ENCODE peak calls at places on chromosomes 6 and 20, in six cellular contexts. W, P, B, T, S and J are unnamed samples.

GRCh38 chr6:128233501-128233900 is 286.9 kb downstream of the PTPRK start:
- DNase-seq in P (no peak), W (no peak), S (no peak), B (no peak), T (no peak), J (no peak)

GRCh38 chr6:126352514-126352913 is 12.6 kb downstream of the CENPW start:
- DNase-seq in W (no peak), S (no peak), T (no peak), B (no peak), P (no peak), J (no peak)

GRCh38 chr6:162058281-162058875 is 669.2 kb downstream of the PRKN start:
- DNase-seq in T (no peak), P (peak), B (no peak), S (no peak), W (no peak), J (no peak)

GRCh38 chr20:20331796-20332195 is 36.1 kb upstream of the INSM1 start:
- DNase-seq in P (no peak), W (no peak), S (no peak), T (no peak), B (no peak), J (no peak)

GRCh38 chr20:10954137-10954840 is 280.5 kb upstream of the JAG1 start:
- DNase-seq in S (no peak), P (peak), B (no peak), W (no peak), T (no peak), J (no peak)

GRCh38 chr6:44221961-44222335 is 1.4 kb upstream of the SLC29A1 start:
- DNase-seq in S (no peak), T (no peak), W (no peak), P (no peak), B (no peak), J (no peak)

GRCh38 chr6:116450769-116451740 is 10.1 kb upstream of the CALHM6 start:
- DNase-seq in P (no peak), W (no peak), S (no peak), B (no peak), T (no peak), J (no peak)

GRCh38 chr20:53773792-53774371 is 180.2 kb upstream of the ZNF217 start:
- DNase-seq in W (peak), T (no peak), S (peak), B (no peak), P (peak), J (no peak)

GRCh38 chr6:3825331-3825831 is 23.8 kb upstream of the FAM50B start:
- DNase-seq in B (no peak), S (no peak), T (no peak), W (peak), P (peak), J (peak)

GRCh38 chr6:72552938-72553337 is 68.9 kb upstream of the KCNQ5 start:
- DNase-seq in S (no peak), B (no peak), P (peak), W (peak), T (no peak), J (no peak)

GRCh38 chr6:131372535-131372934 is 200.5 kb upstream of the ARG1 start:
- DNase-seq in B (no peak), W (peak), P (peak), T (no peak), S (no peak), J (no peak)

GRCh38 chr6:100296810-100297544 is 167.7 kb downstream of the SIM1 start:
- DNase-seq in P (peak), B (no peak), S (peak), T (no peak), W (peak), J (no peak)

GRCh38 chr6:139151425-139152087 is 16.7 kb downstream of the HECA start:
- DNase-seq in T (no peak), P (no peak), S (no peak), B (no peak), W (no peak), J (no peak)

GRCh38 chr20:4925842-4926530 is 75.3 kb downstream of the SLC23A2 start:
- DNase-seq in B (no peak), W (peak), S (no peak), T (no peak), P (peak), J (peak)

GRCh38 chr20:60327971-60328660 is 369.9 kb downstream of the CDH26 start:
- DNase-seq in T (no peak), S (no peak), B (no peak), P (no peak), W (no peak), J (no peak)

GRCh38 chr6:90709597-90709996 is 122.7 kb upstream of the MAP3K7 start:
- DNase-seq in T (no peak), B (no peak), W (no peak), P (no peak), S (no peak), J (no peak)

GRCh38 chr6:111013144-111013905 is 31.5 kb downstream of the RPF2 start:
- DNase-seq in B (no peak), P (peak), T (no peak), S (no peak), W (no peak), J (no peak)

GRCh38 chr20:17938889-17939619 is 29.5 kb downstream of the SNX5 start:
- DNase-seq in P (peak), S (no peak), W (peak), B (peak), T (peak), J (peak)

GRCh38 chr20:63968928-63969760 is 586 bp downstream of the ZNF512B start:
- DNase-seq in S (no peak), B (no peak), W (no peak), P (no peak), T (no peak), J (peak)

GRCh38 chr6:84546427-84546914 is 217.9 kb downstream of the TBX18 start:
- DNase-seq in S (no peak), B (no peak), T (no peak), P (no peak), W (peak), J (no peak)

GRCh38 chr6:84332139-84333034 is 104.9 kb upstream of the CEP162 start:
- DNase-seq in W (no peak), P (peak), S (no peak), T (no peak), B (no peak), J (no peak)

GRCh38 chr20:41650221-41650948 is 32.2 kb upstream of the CHD6 start:
- DNase-seq in P (no peak), W (no peak), S (no peak), T (no peak), B (no peak), J (no peak)

GRCh38 chr20:45306431-45306982 is at the start of gene RBPJL:
- DNase-seq in T (no peak), W (no peak), P (no peak), B (peak), S (no peak), J (no peak)

GRCh38 chr20:59015812-59016711 is 3.2 kb upstream of the TUBB1 start:
- DNase-seq in T (no peak), B (no peak), W (no peak), P (no peak), S (no peak), J (no peak)

GRCh38 chr20:7744411-7744810 is 195.8 kb downstream of the HAO1 start:
- DNase-seq in P (peak), T (no peak), B (no peak), S (peak), W (peak), J (no peak)

GRCh38 chr6:137806914-137807682 is 60.0 kb upstream of the TNFAIP3 start:
- DNase-seq in T (no peak), B (no peak), P (no peak), W (no peak), S (no peak), J (no peak)

GRCh38 chr6:47267301-47267700 is 42.4 kb downstream of the TNFRSF21 start:
- DNase-seq in T (no peak), P (peak), W (no peak), S (no peak), B (no peak), J (no peak)

GRCh38 chr6:100455230-100456124 is 9.2 kb downstream of the SIM1 start:
- DNase-seq in T (no peak), W (peak), P (no peak), S (no peak), B (no peak), J (no peak)

GRCh38 chr6:74551896-74552295 is 654.0 kb downstream of the COL12A1 start:
- DNase-seq in B (no peak), P (peak), T (no peak), W (peak), S (peak), J (no peak)

GRCh38 chr6:99219788-99220187 is 129.7 kb downstream of the FAXC start:
- DNase-seq in B (no peak), P (no peak), T (no peak), S (no peak), W (no peak), J (no peak)

GRCh38 chr6:49326337-49326736 is 136.7 kb downstream of the MMUT start:
- DNase-seq in S (peak), P (peak), W (peak), B (no peak), T (no peak), J (no peak)

GRCh38 chr6:15744824-15745402 is 82.1 kb upstream of the DTNBP1 start:
- DNase-seq in W (no peak), B (no peak), P (no peak), S (no peak), T (no peak), J (no peak)

GRCh38 chr20:46073443-46073842 is 16.3 kb downstream of the NCOA5 start:
- DNase-seq in P (no peak), W (no peak), T (no peak), B (no peak), S (no peak), J (no peak)

GRCh38 chr20:19907326-19908056 is 109.7 kb upstream of the NAA20 start:
- DNase-seq in W (no peak), T (no peak), B (no peak), S (no peak), P (no peak), J (no peak)

GRCh38 chr20:34638532-34638931 is 38.4 kb downstream of the PIGU start:
- DNase-seq in T (no peak), S (no peak), P (no peak), W (no peak), B (no peak), J (no peak)

GRCh38 chr6:32790306-32790705 is 26.5 kb downstream of the HLA-DOB start:
- DNase-seq in S (no peak), W (peak), P (no peak), B (no peak), T (no peak), J (no peak)

GRCh38 chr20:12023169-12023795 is 105.6 kb downstream of the BTBD3 start:
- DNase-seq in B (no peak), P (no peak), T (no peak), S (no peak), W (no peak), J (no peak)